ENCODE peak calls at places on chromosomes 2 and 18, in four cellular contexts. J is K562, U is HepG2, R is GM12878. B is an unnamed sample.

GRCh38 chr2:75356857-75357256 is 157.5 kb upstream of the TACR1 start:
- DNase-seq in J (no peak), U (no peak), R (no peak), B (no peak)

GRCh38 chr2:128535928-128536327 is 217.3 kb upstream of the HS6ST1 start:
- DNase-seq in J (no peak), U (peak), R (no peak), B (no peak)

GRCh38 chr2:53353372-53354111 is 414.1 kb upstream of the CHAC2 start:
- DNase-seq in J (no peak), U (no peak), R (no peak), B (no peak)

GRCh38 chr18:27211569-27211968 is 26.5 kb upstream of the CHST9 start:
- DNase-seq in J (no peak), U (no peak), R (no peak), B (no peak)

GRCh38 chr18:25896178-25896780 is 194.1 kb downstream of the SS18 start:
- DNase-seq in J (peak), U (peak), R (no peak), B (peak)

GRCh38 chr2:105381119-105381668 is 17.7 kb downstream of the FHL2 start:
- DNase-seq in J (no peak), U (no peak), R (no peak), B (no peak)

GRCh38 chr2:191247381-191248057 is 2.3 kb downstream of the MYO1B start:
- DNase-seq in J (no peak), U (peak), R (no peak), B (peak)

GRCh38 chr2:40041983-40042382 is 262.9 kb upstream of the THUMPD2 start:
- DNase-seq in J (no peak), U (no peak), R (no peak), B (no peak)

GRCh38 chr2:88671786-88672427 is 19.6 kb upstream of the RPIA start:
- DNase-seq in J (peak), U (peak), R (no peak), B (peak)

GRCh38 chr2:144152817-144153271 is 367.1 kb downstream of the ZEB2 start:
- DNase-seq in J (peak), U (no peak), R (no peak), B (no peak)

GRCh38 chr2:199956062-199956380 is 639 bp downstream of the MAIP1 start:
- DNase-seq in J (no peak), U (no peak), R (no peak), B (no peak)

GRCh38 chr2:217393585-217394032 is 533.7 kb upstream of the TNP1 start:
- DNase-seq in J (no peak), U (no peak), R (no peak), B (no peak)

GRCh38 chr2:179332903-179333302 is 68.3 kb upstream of the SESTD1 start:
- DNase-seq in J (no peak), U (peak), R (no peak), B (no peak)

DNA sequence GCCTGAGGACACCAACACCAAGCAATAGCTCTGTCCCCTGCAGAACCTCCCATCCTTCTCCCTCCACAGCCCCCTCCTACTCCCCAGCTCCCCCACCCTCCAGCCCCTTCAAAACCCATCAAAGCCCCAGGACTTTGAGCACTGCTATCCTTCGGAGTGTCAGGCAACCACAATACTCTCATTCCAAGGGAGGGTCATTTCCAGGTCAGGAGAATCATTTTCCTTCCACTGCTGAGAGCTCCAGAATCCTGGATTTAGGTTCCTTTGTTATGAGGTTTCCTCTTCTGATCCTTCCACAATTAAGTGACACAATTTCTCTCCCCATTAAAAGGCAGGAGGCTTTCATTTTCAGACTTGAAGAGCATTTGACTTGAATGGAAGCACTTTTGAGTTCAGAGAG is 24.4 kb upstream of the SPP2 start:
- DNase-seq in J (no peak), U (no peak), R (no peak), B (no peak)
- TF ChIP-seq NFIC in J (no peak), U (no peak), R (no peak), B (no peak)

GRCh38 chr2:1546023-1546591 is 132.8 kb downstream of the TPO start:
- DNase-seq in J (peak), U (peak), R (no peak), B (peak)
- TF ChIP-seq GABPA in J (no peak), U (no peak), R (no peak), B (no peak)

DNA sequence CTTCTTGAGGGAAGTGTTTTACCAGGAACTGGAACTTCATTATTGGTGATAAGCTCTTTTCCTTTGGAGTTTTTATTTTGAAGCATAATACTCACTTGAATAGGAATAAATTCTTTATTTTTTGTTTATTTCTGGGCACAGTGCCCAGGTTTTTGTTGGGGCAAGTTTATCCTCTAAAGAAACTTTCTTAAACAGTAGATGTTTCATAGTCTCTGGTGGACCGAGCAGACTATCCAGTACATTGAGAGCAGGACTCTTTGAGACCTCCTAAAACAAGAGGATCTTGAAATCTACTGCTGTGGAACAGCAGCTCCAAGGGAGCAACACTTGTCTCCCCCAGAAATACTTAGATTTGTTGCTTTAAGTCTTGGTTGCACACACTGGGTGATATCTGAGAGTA is 109.4 kb downstream of the PARD3B start:
- DNase-seq in J (no peak), U (no peak), R (no peak), B (no peak)
- H3K9ac ChIP-seq in J (no peak), U (no peak), R (no peak), B (no peak)

GRCh38 chr2:168192839-168193616 is 54.4 kb downstream of the STK39 start:
- DNase-seq in J (no peak), U (no peak), R (no peak), B (no peak)

GRCh38 chr2:168198476-168199192 is 48.8 kb downstream of the STK39 start:
- DNase-seq in J (no peak), U (peak), R (no peak), B (no peak)

GRCh38 chr2:168201211-168201610 is 46.2 kb downstream of the STK39 start:
- DNase-seq in J (no peak), U (no peak), R (no peak), B (no peak)

GRCh38 chr2:168194784-168195522 is 52.4 kb downstream of the STK39 start:
- DNase-seq in J (no peak), U (no peak), R (peak), B (peak)

GRCh38 chr2:168196764-168197180 is 50.6 kb downstream of the STK39 start:
- DNase-seq in J (no peak), U (peak), R (no peak), B (no peak)
- TF ChIP-seq NFIC in J (no peak), U (no peak), R (no peak), B (no peak)

B was measured in SK-N-SH.